ENCODE peak calls at places on chromosomes 11 and 22, in ten cellular contexts. X, M, W, N, K, Y, U, P, A and V are unnamed samples.

GRCh38 chr11:46696212-46696558 is 4.2 kb downstream of the ARHGAP1 start:
- DNase-seq in N (no peak), U (no peak), K (no peak), P (no peak), A (no peak), Y (no peak), W (no peak), M (no peak), X (no peak), V (no peak)

GRCh38 chr22:44543781-44544181 is 45.7 kb upstream of the RTL6 start:
- DNase-seq in M (no peak), W (no peak), K (no peak), P (no peak), A (no peak), U (no peak), Y (no peak), N (no peak), X (no peak), V (no peak)

GRCh38 chr22:42921301-42921700 is 64.2 kb upstream of the ARFGAP3 start:
- DNase-seq in Y (no peak), A (no peak), U (no peak), N (no peak), P (no peak), M (no peak), W (no peak), X (no peak), K (no peak), V (no peak)

GRCh38 chr11:31987118-31988005 is 103.5 kb upstream of the RCN1 start:
- DNase-seq in U (no peak), P (no peak), Y (no peak), M (no peak), K (no peak), N (no peak), A (no peak), X (no peak), W (no peak), V (no peak)

GRCh38 chr22:17866621-17867020 is 92.4 kb upstream of the BID start:
- DNase-seq in W (no peak), P (no peak), K (no peak), N (no peak), X (no peak), M (no peak), Y (no peak), U (no peak), A (no peak), V (no peak)

GRCh38 chr11:111936045-111936400 is 1.1 kb upstream of the DIXDC1 start:
- DNase-seq in M (no peak), X (no peak), Y (no peak), A (no peak), W (no peak), N (no peak), P (no peak), U (no peak), K (no peak), V (no peak)

GRCh38 chr11:16966633-16967346 is 47.4 kb downstream of the PLEKHA7 start:
- DNase-seq in U (no peak), M (no peak), K (no peak), A (no peak), Y (no peak), N (no peak), P (no peak), X (no peak), W (no peak), V (no peak)

GRCh38 chr11:95641506-95641905 is 148.1 kb downstream of the FAM76B start:
- DNase-seq in P (peak; percentile 66), N (no peak), M (peak; percentile 38), K (no peak), W (no peak), A (peak; percentile 1), U (no peak), Y (peak; percentile 71), X (no peak), V (no peak)

GRCh38 chr22:28983190-28983589 is 78.4 kb downstream of the C22orf31 start:
- DNase-seq in A (no peak), P (no peak), M (no peak), N (no peak), W (no peak), U (no peak), X (no peak), K (no peak), Y (no peak), V (no peak)

GRCh38 chr22:27937453-27937852 is 18.4 kb upstream of the PITPNB start:
- DNase-seq in X (no peak), W (peak; percentile 8), U (no peak), A (no peak), N (no peak), P (no peak), K (no peak), Y (no peak), M (no peak), V (no peak)

GRCh38 chr22:43186272-43187170 is at the start of gene TTLL12:
- DNase-seq in K (peak; percentile 49), W (peak; percentile 20), N (no peak), A (peak; percentile 23), Y (peak; percentile 38), P (peak; percentile 52), U (peak; percentile 58), M (peak; percentile 56), X (peak; percentile 39), V (no peak)

GRCh38 chr11:100515087-100515486 is 172.0 kb upstream of the ARHGAP42 start:
- DNase-seq in Y (no peak), W (no peak), U (no peak), N (no peak), M (no peak), K (no peak), X (no peak), A (peak; percentile 5), P (no peak), V (no peak)

GRCh38 chr11:46658259-46658658 is 40.9 kb downstream of the ATG13 start:
- DNase-seq in W (peak; percentile 53), Y (peak; percentile 73), P (no peak), N (no peak), M (no peak), A (no peak), K (no peak), U (no peak), X (no peak), V (no peak)

GRCh38 chr11:44876923-44877322 is 73.8 kb downstream of the TP53I11 start:
- DNase-seq in Y (no peak), W (no peak), X (no peak), K (no peak), P (no peak), U (no peak), N (no peak), M (no peak), A (no peak), V (no peak)

GRCh38 chr22:40021401-40022000 is 26.7 kb downstream of the FAM83F start:
- DNase-seq in M (no peak), X (no peak), A (no peak), W (no peak), U (no peak), K (no peak), Y (no peak), P (no peak), N (no peak), V (no peak)

GRCh38 chr11:13210424-13210823 is 67.2 kb upstream of the BMAL1 start:
- DNase-seq in P (peak; percentile 63), N (no peak), A (peak; percentile 75), X (no peak), U (no peak), M (peak; percentile 49), Y (peak; percentile 81), K (no peak), W (peak; percentile 76), V (no peak)

GRCh38 chr22:35862697-35863096 is 145.0 kb downstream of the APOL5 start:
- DNase-seq in A (no peak), N (no peak), W (no peak), U (no peak), P (no peak), M (no peak), K (no peak), Y (no peak), X (no peak), V (no peak)